ENCODE peak calls at places on chromosomes 13 and 19, in six cellular contexts. K is CD4-positive, alpha-beta T cell; B is bronchial epithelial cell; Z is B cell; E is heart left ventricle; O is cardiac fibroblast. G is an unnamed sample.

GRCh38 chr13:102873653-102874052 is 27.8 kb downstream of the ERCC5 start:
- DNase-seq in K (no peak), B (peak), Z (no peak), E (no peak), O (peak), G (peak)

GRCh38 chr19:39406656-39407393 is at the start of gene ZFP36:
- DNase-seq in K (peak), B (peak), Z (peak), E (peak), O (peak), G (peak)

GRCh38 chr13:36282818-36283432 is 14.7 kb downstream of the CCDC169 start:
- DNase-seq in K (no peak), B (peak), Z (peak), E (no peak), O (peak), G (peak)

GRCh38 chr13:28574617-28575142 is 79.8 kb upstream of the FLT1 start:
- DNase-seq in K (no peak), B (peak), Z (peak), E (no peak), O (peak), G (no peak)

GRCh38 chr13:57044910-57045309 is 95.8 kb upstream of the PRR20A start:
- DNase-seq in K (no peak), B (no peak), Z (no peak), E (no peak), O (no peak), G (no peak)

GRCh38 chr19:21321996-21322395 is 7.2 kb downstream of the ZNF708 start:
- DNase-seq in K (no peak), B (no peak), Z (no peak), E (no peak), O (peak), G (no peak)

GRCh38 chr13:27593267-27593666 is 27.1 kb downstream of the LNX2 start:
- DNase-seq in K (no peak), B (no peak), Z (no peak), E (no peak), O (no peak), G (no peak)

GRCh38 chr13:99996177-99996705 is 14.7 kb downstream of the ZIC2 start:
- DNase-seq in K (no peak), B (peak), Z (peak), E (no peak), O (peak), G (no peak)

GRCh38 chr13:77299587-77299986 is 27.3 kb downstream of the MYCBP2 start:
- DNase-seq in K (no peak), B (no peak), Z (no peak), E (no peak), O (no peak), G (no peak)

GRCh38 chr13:51666316-51666715 is 82.1 kb downstream of the WDFY2 start:
- DNase-seq in K (no peak), B (no peak), Z (no peak), E (no peak), O (no peak), G (no peak)

DNA sequence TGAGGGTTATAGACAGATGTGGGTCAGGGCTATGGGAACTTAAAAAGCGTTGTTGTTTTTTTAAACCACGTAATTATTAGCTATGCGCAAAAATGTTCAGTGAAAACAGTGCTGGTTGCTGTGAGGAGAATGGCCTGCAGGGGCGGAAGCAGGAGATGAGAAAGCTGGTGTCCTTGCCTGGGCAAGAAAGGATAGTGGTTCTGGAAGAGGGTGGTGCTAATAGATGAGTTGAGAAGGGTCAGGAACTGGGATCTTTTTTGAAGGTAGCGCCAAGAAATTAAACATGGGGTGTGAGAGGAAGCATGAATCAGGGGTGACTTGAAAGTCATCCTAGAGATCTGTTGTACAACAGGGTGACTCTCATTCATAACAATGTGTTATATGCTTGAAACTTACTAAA is 4.8 kb upstream of the SMG9 start:
- DNase-seq in K (no peak), B (peak), Z (no peak), E (no peak), O (peak), G (no peak)
- TF ChIP-seq CTCF in K (no peak), B (peak), Z (no peak), E (no peak), O (peak), G (no peak)

GRCh38 chr13:31807090-31807541 is 67.8 kb downstream of the RXFP2 start:
- DNase-seq in K (peak), B (peak), Z (no peak), E (no peak), O (peak), G (no peak)
- TF ChIP-seq CTCF in K (no peak), B (no peak), Z (no peak), E (no peak), O (no peak), G (no peak)

DNA sequence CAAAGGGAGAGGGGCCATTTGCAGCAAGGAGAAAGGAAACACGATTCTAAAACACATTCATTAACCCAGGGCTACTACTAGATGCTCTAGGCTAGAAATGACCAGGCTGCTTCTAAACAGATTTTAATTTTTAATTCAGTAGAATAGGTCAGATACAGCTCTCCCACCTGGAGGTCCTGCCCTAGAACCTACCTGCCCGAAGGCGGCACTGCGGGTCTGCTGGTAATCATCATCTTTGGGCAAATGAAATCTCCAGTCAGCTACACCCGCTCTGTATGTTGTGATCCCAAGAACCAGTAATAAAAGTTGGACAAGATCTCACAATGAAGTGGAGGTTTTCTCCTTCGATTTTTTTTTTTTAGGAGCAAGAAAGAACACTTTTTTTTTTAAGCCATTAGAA is 345.3 kb downstream of the ENOX1 start:
- DNase-seq in K (no peak), B (no peak), Z (no peak), E (no peak), O (no peak), G (no peak)
- TF ChIP-seq CTCF in K (no peak), B (no peak), Z (no peak), E (no peak), O (no peak), G (no peak)

DNA sequence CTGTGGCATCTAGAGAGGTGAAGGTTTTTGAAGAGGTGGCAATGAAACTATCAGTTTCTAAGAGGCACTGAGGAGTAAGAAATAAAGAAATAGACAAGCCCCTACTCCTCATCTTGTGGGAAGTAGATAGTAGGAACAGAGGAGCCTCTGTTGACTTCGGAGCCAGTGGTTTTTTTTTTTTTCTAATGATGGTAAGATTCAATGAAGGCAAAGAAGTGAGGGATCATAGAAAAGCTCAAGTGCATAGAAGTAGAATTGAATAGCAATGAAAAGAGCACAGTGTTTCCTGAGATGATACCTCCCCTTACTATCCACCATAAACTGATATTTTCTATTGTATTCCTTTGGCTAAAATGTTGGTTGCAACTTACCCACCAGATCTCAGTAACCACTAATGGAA is 46.3 kb downstream of the FREM2 start:
- DNase-seq in K (no peak), B (no peak), Z (no peak), E (no peak), O (no peak), G (no peak)
- TF ChIP-seq CTCF in K (no peak), B (no peak), Z (no peak), E (no peak), O (no peak), G (no peak)

DNA sequence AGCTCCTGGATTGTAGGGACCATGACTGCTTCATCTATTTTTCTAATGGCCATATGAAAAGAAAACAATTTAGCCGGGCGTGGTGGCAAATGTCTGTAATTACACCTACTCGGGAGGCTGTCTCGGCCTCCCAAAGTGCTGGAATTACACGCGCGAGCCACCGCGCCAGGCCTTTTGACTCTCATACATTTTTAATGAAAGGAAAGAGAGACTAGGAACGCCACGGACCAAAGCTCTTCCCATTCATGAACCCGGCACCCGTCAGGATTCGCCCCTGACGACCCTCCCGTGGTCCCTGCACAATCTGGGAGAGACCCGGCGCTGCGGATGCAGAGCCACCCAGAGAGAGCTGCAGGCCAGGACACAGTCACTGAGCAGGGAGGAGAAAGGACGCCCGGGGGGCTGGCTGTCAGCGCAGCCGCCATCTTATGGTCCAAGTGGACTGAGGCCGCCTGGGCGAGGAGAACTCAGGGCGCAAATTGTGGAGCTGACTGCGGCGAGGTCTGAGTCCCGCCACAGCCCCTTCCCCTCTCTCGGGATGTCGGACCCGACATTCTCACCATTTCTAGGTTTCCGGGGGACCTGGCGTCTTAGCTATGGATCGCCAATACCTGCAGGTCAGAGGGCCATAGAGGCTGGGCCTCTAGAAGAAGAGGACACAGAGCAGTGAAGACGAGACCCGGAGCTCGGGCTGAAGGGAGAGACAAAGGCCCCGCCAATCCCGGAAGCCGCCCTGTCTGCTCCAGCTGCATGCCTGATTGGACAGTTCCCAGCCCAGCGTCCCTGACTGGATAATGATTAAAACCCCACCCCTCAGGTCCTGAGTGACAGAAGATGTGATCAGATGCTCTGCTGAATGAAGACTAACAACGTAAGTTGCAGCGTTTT is at the start of gene ZNF681:
- DNase-seq in K (peak), B (peak), Z (peak), E (peak), O (peak), G (peak)
- TF ChIP-seq CTCF in K (no peak), B (no peak), Z (peak), E (peak), O (peak), G (no peak)

G was measured in GM13976.